ENCODE peak calls at places on chromosomes 1 and 21, in ten cellular contexts. One of them, this sample, is unnamed.

GRCh38 chr1:63843010-63843409 is 69.2 kb downstream of the ROR1 start:
- DNase-seq in stimulated activated CD4-positive, alpha-beta T cell treated with anti-CD3 and anti-CD28 coated beads, Interleukin-1b, Interleukin-23, amount 100 ng/mL, for 24 hours: no peak
- DNase-seq in GM20000: no peak
- DNase-seq in head of caudate nucleus: peak; percentile 45
- DNase-seq in activated naive CD8-positive, alpha-beta T cell treated with anti-CD3 and anti-CD28 coated beads for 36 hours: no peak
- DNase-seq in hypothalamus: no peak
- DNase-seq in AG09309: no peak
- DNase-seq in HT1080: no peak
- DNase-seq in T follicular helper cell: no peak
- DNase-seq in GM12892: no peak
- DNase-seq in this sample: no peak

GRCh38 chr1:229024528-229025119 is 246.3 kb upstream of the RAB4A start:
- DNase-seq in HT1080: peak; percentile 87
- DNase-seq in activated naive CD8-positive, alpha-beta T cell treated with anti-CD3 and anti-CD28 coated beads for 36 hours: no peak
- DNase-seq in T follicular helper cell: no peak
- DNase-seq in AG09309: peak; percentile 52
- DNase-seq in stimulated activated CD4-positive, alpha-beta T cell treated with anti-CD3 and anti-CD28 coated beads, Interleukin-1b, Interleukin-23, amount 100 ng/mL, for 24 hours: peak; percentile 12
- DNase-seq in GM12892: no peak
- DNase-seq in head of caudate nucleus: peak; percentile 49
- DNase-seq in GM20000: no peak
- DNase-seq in hypothalamus: peak; percentile 27
- DNase-seq in this sample: no peak

GRCh38 chr1:178161516-178161915 is 67.6 kb downstream of the RASAL2 start:
- DNase-seq in T follicular helper cell: no peak
- DNase-seq in HT1080: peak; percentile 12
- DNase-seq in GM20000: no peak
- DNase-seq in activated naive CD8-positive, alpha-beta T cell treated with anti-CD3 and anti-CD28 coated beads for 36 hours: no peak
- DNase-seq in GM12892: no peak
- DNase-seq in stimulated activated CD4-positive, alpha-beta T cell treated with anti-CD3 and anti-CD28 coated beads, Interleukin-1b, Interleukin-23, amount 100 ng/mL, for 24 hours: no peak
- DNase-seq in AG09309: no peak
- DNase-seq in head of caudate nucleus: no peak
- DNase-seq in hypothalamus: no peak
- DNase-seq in this sample: no peak

GRCh38 chr1:14294860-14295259 is 303.6 kb upstream of the KAZN start:
- DNase-seq in HT1080: no peak
- DNase-seq in stimulated activated CD4-positive, alpha-beta T cell treated with anti-CD3 and anti-CD28 coated beads, Interleukin-1b, Interleukin-23, amount 100 ng/mL, for 24 hours: no peak
- DNase-seq in GM20000: no peak
- DNase-seq in T follicular helper cell: no peak
- DNase-seq in hypothalamus: no peak
- DNase-seq in head of caudate nucleus: no peak
- DNase-seq in GM12892: no peak
- DNase-seq in activated naive CD8-positive, alpha-beta T cell treated with anti-CD3 and anti-CD28 coated beads for 36 hours: no peak
- DNase-seq in AG09309: no peak
- DNase-seq in this sample: no peak

GRCh38 chr1:17932164-17932563 is 175.4 kb upstream of the IGSF21 start:
- DNase-seq in head of caudate nucleus: no peak
- DNase-seq in HT1080: no peak
- DNase-seq in stimulated activated CD4-positive, alpha-beta T cell treated with anti-CD3 and anti-CD28 coated beads, Interleukin-1b, Interleukin-23, amount 100 ng/mL, for 24 hours: no peak
- DNase-seq in AG09309: no peak
- DNase-seq in hypothalamus: no peak
- DNase-seq in GM20000: no peak
- DNase-seq in activated naive CD8-positive, alpha-beta T cell treated with anti-CD3 and anti-CD28 coated beads for 36 hours: no peak
- DNase-seq in T follicular helper cell: no peak
- DNase-seq in GM12892: no peak
- DNase-seq in this sample: no peak

GRCh38 chr1:212780759-212781158 is 10.8 kb downstream of the NSL1 start:
- DNase-seq in AG09309: no peak
- DNase-seq in stimulated activated CD4-positive, alpha-beta T cell treated with anti-CD3 and anti-CD28 coated beads, Interleukin-1b, Interleukin-23, amount 100 ng/mL, for 24 hours: no peak
- DNase-seq in GM12892: no peak
- DNase-seq in HT1080: no peak
- DNase-seq in GM20000: no peak
- DNase-seq in hypothalamus: no peak
- DNase-seq in T follicular helper cell: no peak
- DNase-seq in head of caudate nucleus: no peak
- DNase-seq in activated naive CD8-positive, alpha-beta T cell treated with anti-CD3 and anti-CD28 coated beads for 36 hours: no peak
- DNase-seq in this sample: no peak

GRCh38 chr1:19356266-19356665 is 44.1 kb downstream of the SLC66A1 start:
- DNase-seq in HT1080: no peak
- DNase-seq in T follicular helper cell: no peak
- DNase-seq in GM12892: no peak
- DNase-seq in head of caudate nucleus: no peak
- DNase-seq in hypothalamus: no peak
- DNase-seq in AG09309: no peak
- DNase-seq in activated naive CD8-positive, alpha-beta T cell treated with anti-CD3 and anti-CD28 coated beads for 36 hours: no peak
- DNase-seq in stimulated activated CD4-positive, alpha-beta T cell treated with anti-CD3 and anti-CD28 coated beads, Interleukin-1b, Interleukin-23, amount 100 ng/mL, for 24 hours: no peak
- DNase-seq in GM20000: no peak
- DNase-seq in this sample: no peak

GRCh38 chr1:72371259-72372035 is 89.1 kb upstream of the NEGR1 start:
- DNase-seq in T follicular helper cell: no peak
- DNase-seq in GM20000: no peak
- DNase-seq in GM12892: no peak
- DNase-seq in stimulated activated CD4-positive, alpha-beta T cell treated with anti-CD3 and anti-CD28 coated beads, Interleukin-1b, Interleukin-23, amount 100 ng/mL, for 24 hours: no peak
- DNase-seq in activated naive CD8-positive, alpha-beta T cell treated with anti-CD3 and anti-CD28 coated beads for 36 hours: no peak
- DNase-seq in HT1080: no peak
- DNase-seq in head of caudate nucleus: no peak
- DNase-seq in hypothalamus: no peak
- DNase-seq in AG09309: no peak
- DNase-seq in this sample: no peak

GRCh38 chr1:153540394-153541361 is at the start of gene S100A5:
- DNase-seq in T follicular helper cell: peak; percentile 13
- DNase-seq in hypothalamus: no peak
- DNase-seq in GM20000: no peak
- DNase-seq in stimulated activated CD4-positive, alpha-beta T cell treated with anti-CD3 and anti-CD28 coated beads, Interleukin-1b, Interleukin-23, amount 100 ng/mL, for 24 hours: no peak
- DNase-seq in activated naive CD8-positive, alpha-beta T cell treated with anti-CD3 and anti-CD28 coated beads for 36 hours: peak; percentile 52
- DNase-seq in HT1080: peak; percentile 91
- DNase-seq in GM12892: no peak
- DNase-seq in AG09309: no peak
- DNase-seq in head of caudate nucleus: no peak
- DNase-seq in this sample: no peak

GRCh38 chr1:162627662-162628296 is 4.5 kb upstream of the DDR2 start:
- DNase-seq in head of caudate nucleus: no peak
- DNase-seq in hypothalamus: no peak
- DNase-seq in HT1080: no peak
- DNase-seq in GM12892: no peak
- DNase-seq in AG09309: no peak
- DNase-seq in GM20000: no peak
- DNase-seq in stimulated activated CD4-positive, alpha-beta T cell treated with anti-CD3 and anti-CD28 coated beads, Interleukin-1b, Interleukin-23, amount 100 ng/mL, for 24 hours: no peak
- DNase-seq in T follicular helper cell: no peak
- DNase-seq in activated naive CD8-positive, alpha-beta T cell treated with anti-CD3 and anti-CD28 coated beads for 36 hours: no peak
- DNase-seq in this sample: no peak

GRCh38 chr1:204409878-204410763 is 1.5 kb downstream of the PPP1R15B start:
- DNase-seq in activated naive CD8-positive, alpha-beta T cell treated with anti-CD3 and anti-CD28 coated beads for 36 hours: no peak
- DNase-seq in head of caudate nucleus: no peak
- DNase-seq in hypothalamus: no peak
- DNase-seq in T follicular helper cell: no peak
- DNase-seq in AG09309: no peak
- DNase-seq in HT1080: no peak
- DNase-seq in stimulated activated CD4-positive, alpha-beta T cell treated with anti-CD3 and anti-CD28 coated beads, Interleukin-1b, Interleukin-23, amount 100 ng/mL, for 24 hours: no peak
- DNase-seq in GM12892: no peak
- DNase-seq in GM20000: no peak
- DNase-seq in this sample: no peak

GRCh38 chr21:24298040-24298439 is 1309.2 kb downstream of the MRPL39 start:
- DNase-seq in hypothalamus: no peak
- DNase-seq in HT1080: no peak
- DNase-seq in GM20000: no peak
- DNase-seq in stimulated activated CD4-positive, alpha-beta T cell treated with anti-CD3 and anti-CD28 coated beads, Interleukin-1b, Interleukin-23, amount 100 ng/mL, for 24 hours: no peak
- DNase-seq in activated naive CD8-positive, alpha-beta T cell treated with anti-CD3 and anti-CD28 coated beads for 36 hours: no peak
- DNase-seq in AG09309: no peak
- DNase-seq in GM12892: no peak
- DNase-seq in head of caudate nucleus: no peak
- DNase-seq in T follicular helper cell: no peak
- DNase-seq in this sample: no peak

GRCh38 chr1:155698382-155699038 is 9.6 kb downstream of the DAP3 start:
- DNase-seq in head of caudate nucleus: no peak
- DNase-seq in AG09309: peak; percentile 38
- DNase-seq in stimulated activated CD4-positive, alpha-beta T cell treated with anti-CD3 and anti-CD28 coated beads, Interleukin-1b, Interleukin-23, amount 100 ng/mL, for 24 hours: no peak
- DNase-seq in GM12892: no peak
- DNase-seq in activated naive CD8-positive, alpha-beta T cell treated with anti-CD3 and anti-CD28 coated beads for 36 hours: no peak
- DNase-seq in hypothalamus: no peak
- DNase-seq in T follicular helper cell: no peak
- DNase-seq in HT1080: no peak
- DNase-seq in GM20000: no peak
- DNase-seq in this sample: no peak

GRCh38 chr1:53367503-53368313 is 39.8 kb upstream of the LRP8 start:
- DNase-seq in head of caudate nucleus: no peak
- DNase-seq in AG09309: no peak
- DNase-seq in stimulated activated CD4-positive, alpha-beta T cell treated with anti-CD3 and anti-CD28 coated beads, Interleukin-1b, Interleukin-23, amount 100 ng/mL, for 24 hours: no peak
- DNase-seq in hypothalamus: no peak
- DNase-seq in GM12892: peak; percentile 90
- DNase-seq in GM20000: peak; percentile 90
- DNase-seq in activated naive CD8-positive, alpha-beta T cell treated with anti-CD3 and anti-CD28 coated beads for 36 hours: peak; percentile 17
- DNase-seq in T follicular helper cell: no peak
- DNase-seq in HT1080: no peak
- DNase-seq in this sample: no peak

GRCh38 chr1:54683453-54683852 is 32.2 kb upstream of the TTC4 start:
- DNase-seq in GM20000: no peak
- DNase-seq in hypothalamus: no peak
- DNase-seq in HT1080: no peak
- DNase-seq in stimulated activated CD4-positive, alpha-beta T cell treated with anti-CD3 and anti-CD28 coated beads, Interleukin-1b, Interleukin-23, amount 100 ng/mL, for 24 hours: no peak
- DNase-seq in head of caudate nucleus: no peak
- DNase-seq in AG09309: no peak
- DNase-seq in GM12892: no peak
- DNase-seq in T follicular helper cell: no peak
- DNase-seq in activated naive CD8-positive, alpha-beta T cell treated with anti-CD3 and anti-CD28 coated beads for 36 hours: no peak
- DNase-seq in this sample: no peak

GRCh38 chr1:97084566-97084965 is 363.0 kb downstream of the PTBP2 start:
- DNase-seq in hypothalamus: no peak
- DNase-seq in T follicular helper cell: no peak
- DNase-seq in AG09309: no peak
- DNase-seq in activated naive CD8-positive, alpha-beta T cell treated with anti-CD3 and anti-CD28 coated beads for 36 hours: no peak
- DNase-seq in stimulated activated CD4-positive, alpha-beta T cell treated with anti-CD3 and anti-CD28 coated beads, Interleukin-1b, Interleukin-23, amount 100 ng/mL, for 24 hours: no peak
- DNase-seq in GM12892: no peak
- DNase-seq in head of caudate nucleus: no peak
- DNase-seq in GM20000: no peak
- DNase-seq in HT1080: no peak
- DNase-seq in this sample: no peak

GRCh38 chr1:54750596-54750995 is 13.7 kb downstream of the PARS2 start:
- DNase-seq in hypothalamus: no peak
- DNase-seq in GM12892: no peak
- DNase-seq in stimulated activated CD4-positive, alpha-beta T cell treated with anti-CD3 and anti-CD28 coated beads, Interleukin-1b, Interleukin-23, amount 100 ng/mL, for 24 hours: no peak
- DNase-seq in activated naive CD8-positive, alpha-beta T cell treated with anti-CD3 and anti-CD28 coated beads for 36 hours: no peak
- DNase-seq in AG09309: no peak
- DNase-seq in T follicular helper cell: no peak
- DNase-seq in GM20000: no peak
- DNase-seq in HT1080: no peak
- DNase-seq in head of caudate nucleus: no peak
- DNase-seq in this sample: no peak

GRCh38 chr1:209241481-209241880 is 342.0 kb upstream of the CAMK1G start:
- DNase-seq in stimulated activated CD4-positive, alpha-beta T cell treated with anti-CD3 and anti-CD28 coated beads, Interleukin-1b, Interleukin-23, amount 100 ng/mL, for 24 hours: no peak
- DNase-seq in head of caudate nucleus: no peak
- DNase-seq in activated naive CD8-positive, alpha-beta T cell treated with anti-CD3 and anti-CD28 coated beads for 36 hours: no peak
- DNase-seq in HT1080: no peak
- DNase-seq in AG09309: no peak
- DNase-seq in GM12892: no peak
- DNase-seq in GM20000: peak; percentile 1
- DNase-seq in T follicular helper cell: no peak
- DNase-seq in hypothalamus: no peak
- DNase-seq in this sample: no peak

GRCh38 chr21:44870748-44871495 is 2.6 kb downstream of the PTTG1IP start:
- DNase-seq in GM12892: no peak
- DNase-seq in head of caudate nucleus: peak; percentile 43
- DNase-seq in stimulated activated CD4-positive, alpha-beta T cell treated with anti-CD3 and anti-CD28 coated beads, Interleukin-1b, Interleukin-23, amount 100 ng/mL, for 24 hours: no peak
- DNase-seq in hypothalamus: no peak
- DNase-seq in GM20000: no peak
- DNase-seq in AG09309: no peak
- DNase-seq in HT1080: peak; percentile 56
- DNase-seq in T follicular helper cell: no peak
- DNase-seq in activated naive CD8-positive, alpha-beta T cell treated with anti-CD3 and anti-CD28 coated beads for 36 hours: no peak
- DNase-seq in this sample: no peak

GRCh38 chr1:111190931-111191451 is 9.5 kb downstream of the DENND2D start:
- DNase-seq in GM12892: no peak
- DNase-seq in AG09309: no peak
- DNase-seq in T follicular helper cell: no peak
- DNase-seq in GM20000: no peak
- DNase-seq in activated naive CD8-positive, alpha-beta T cell treated with anti-CD3 and anti-CD28 coated beads for 36 hours: no peak
- DNase-seq in HT1080: no peak
- DNase-seq in hypothalamus: no peak
- DNase-seq in stimulated activated CD4-positive, alpha-beta T cell treated with anti-CD3 and anti-CD28 coated beads, Interleukin-1b, Interleukin-23, amount 100 ng/mL, for 24 hours: no peak
- DNase-seq in head of caudate nucleus: no peak
- DNase-seq in this sample: no peak

GRCh38 chr1:91572044-91572443 is 71.4 kb downstream of the CDC7 start:
- DNase-seq in stimulated activated CD4-positive, alpha-beta T cell treated with anti-CD3 and anti-CD28 coated beads, Interleukin-1b, Interleukin-23, amount 100 ng/mL, for 24 hours: no peak
- DNase-seq in activated naive CD8-positive, alpha-beta T cell treated with anti-CD3 and anti-CD28 coated beads for 36 hours: no peak
- DNase-seq in GM20000: peak; percentile 49
- DNase-seq in GM12892: no peak
- DNase-seq in head of caudate nucleus: no peak
- DNase-seq in AG09309: no peak
- DNase-seq in hypothalamus: no peak
- DNase-seq in HT1080: no peak
- DNase-seq in T follicular helper cell: no peak
- DNase-seq in this sample: no peak

GRCh38 chr1:181318858-181319235 is 164.5 kb upstream of the CACNA1E start:
- DNase-seq in head of caudate nucleus: no peak
- DNase-seq in hypothalamus: no peak
- DNase-seq in GM12892: no peak
- DNase-seq in GM20000: no peak
- DNase-seq in AG09309: no peak
- DNase-seq in T follicular helper cell: no peak
- DNase-seq in activated naive CD8-positive, alpha-beta T cell treated with anti-CD3 and anti-CD28 coated beads for 36 hours: no peak
- DNase-seq in stimulated activated CD4-positive, alpha-beta T cell treated with anti-CD3 and anti-CD28 coated beads, Interleukin-1b, Interleukin-23, amount 100 ng/mL, for 24 hours: no peak
- DNase-seq in HT1080: no peak
- DNase-seq in this sample: no peak

GRCh38 chr1:207959141-207959825 is 48.4 kb upstream of the CD34 start:
- DNase-seq in head of caudate nucleus: peak; percentile 53
- DNase-seq in stimulated activated CD4-positive, alpha-beta T cell treated with anti-CD3 and anti-CD28 coated beads, Interleukin-1b, Interleukin-23, amount 100 ng/mL, for 24 hours: no peak
- DNase-seq in GM12892: peak; percentile 24
- DNase-seq in T follicular helper cell: no peak
- DNase-seq in activated naive CD8-positive, alpha-beta T cell treated with anti-CD3 and anti-CD28 coated beads for 36 hours: peak; percentile 36
- DNase-seq in GM20000: peak; percentile 49
- DNase-seq in hypothalamus: peak; percentile 31
- DNase-seq in AG09309: no peak
- DNase-seq in HT1080: no peak
- DNase-seq in this sample: no peak

GRCh38 chr1:234616644-234617043 is 6.7 kb upstream of the IRF2BP2 start:
- DNase-seq in GM12892: no peak
- DNase-seq in HT1080: no peak
- DNase-seq in head of caudate nucleus: no peak
- DNase-seq in AG09309: no peak
- DNase-seq in hypothalamus: no peak
- DNase-seq in T follicular helper cell: no peak
- DNase-seq in stimulated activated CD4-positive, alpha-beta T cell treated with anti-CD3 and anti-CD28 coated beads, Interleukin-1b, Interleukin-23, amount 100 ng/mL, for 24 hours: no peak
- DNase-seq in GM20000: no peak
- DNase-seq in activated naive CD8-positive, alpha-beta T cell treated with anti-CD3 and anti-CD28 coated beads for 36 hours: no peak
- DNase-seq in this sample: no peak

GRCh38 chr1:182206628-182207239 is 145.2 kb upstream of the ZNF648 start:
- DNase-seq in hypothalamus: no peak
- DNase-seq in AG09309: no peak
- DNase-seq in HT1080: no peak
- DNase-seq in activated naive CD8-positive, alpha-beta T cell treated with anti-CD3 and anti-CD28 coated beads for 36 hours: no peak
- DNase-seq in head of caudate nucleus: no peak
- DNase-seq in stimulated activated CD4-positive, alpha-beta T cell treated with anti-CD3 and anti-CD28 coated beads, Interleukin-1b, Interleukin-23, amount 100 ng/mL, for 24 hours: no peak
- DNase-seq in GM12892: no peak
- DNase-seq in GM20000: no peak
- DNase-seq in T follicular helper cell: no peak
- DNase-seq in this sample: no peak

GRCh38 chr1:197980457-197980856 is 63.3 kb downstream of the LHX9 start:
- DNase-seq in AG09309: no peak
- DNase-seq in T follicular helper cell: no peak
- DNase-seq in GM20000: no peak
- DNase-seq in head of caudate nucleus: no peak
- DNase-seq in stimulated activated CD4-positive, alpha-beta T cell treated with anti-CD3 and anti-CD28 coated beads, Interleukin-1b, Interleukin-23, amount 100 ng/mL, for 24 hours: no peak
- DNase-seq in activated naive CD8-positive, alpha-beta T cell treated with anti-CD3 and anti-CD28 coated beads for 36 hours: no peak
- DNase-seq in GM12892: no peak
- DNase-seq in hypothalamus: no peak
- DNase-seq in HT1080: no peak
- DNase-seq in this sample: no peak

GRCh38 chr1:107976431-107977215 is 11.6 kb upstream of the VAV3 start:
- DNase-seq in head of caudate nucleus: no peak
- DNase-seq in HT1080: no peak
- DNase-seq in stimulated activated CD4-positive, alpha-beta T cell treated with anti-CD3 and anti-CD28 coated beads, Interleukin-1b, Interleukin-23, amount 100 ng/mL, for 24 hours: no peak
- DNase-seq in GM20000: no peak
- DNase-seq in hypothalamus: no peak
- DNase-seq in T follicular helper cell: no peak
- DNase-seq in GM12892: no peak
- DNase-seq in activated naive CD8-positive, alpha-beta T cell treated with anti-CD3 and anti-CD28 coated beads for 36 hours: no peak
- DNase-seq in AG09309: no peak
- DNase-seq in this sample: no peak

GRCh38 chr1:214019499-214019898 is 31.7 kb downstream of the PROX1 start:
- DNase-seq in stimulated activated CD4-positive, alpha-beta T cell treated with anti-CD3 and anti-CD28 coated beads, Interleukin-1b, Interleukin-23, amount 100 ng/mL, for 24 hours: no peak
- DNase-seq in T follicular helper cell: no peak
- DNase-seq in GM12892: no peak
- DNase-seq in activated naive CD8-positive, alpha-beta T cell treated with anti-CD3 and anti-CD28 coated beads for 36 hours: no peak
- DNase-seq in HT1080: no peak
- DNase-seq in AG09309: no peak
- DNase-seq in hypothalamus: peak; percentile 39
- DNase-seq in head of caudate nucleus: peak; percentile 70
- DNase-seq in GM20000: no peak
- DNase-seq in this sample: no peak

This sample was measured in HuH-7.5.